ENCODE peak calls at places on chromosome 11, in four cellular contexts. One of them, this sample, is unnamed.

GRCh38 chr11:86245369-86246292 is 1.1 kb downstream of the EED start:
- DNase-seq in uterus: no peak
- DNase-seq in brain microvascular endothelial cell: no peak
- DNase-seq in HFFc6: no peak
- DNase-seq in this sample: peak

GRCh38 chr11:134460044-134460371 is 48.0 kb upstream of the B3GAT1 start:
- DNase-seq in uterus: no peak
- DNase-seq in brain microvascular endothelial cell: no peak
- DNase-seq in HFFc6: no peak
- DNase-seq in this sample: no peak

GRCh38 chr11:76768091-76769047 is 14.8 kb upstream of the TSKU start:
- DNase-seq in uterus: peak
- DNase-seq in brain microvascular endothelial cell: no peak
- DNase-seq in HFFc6: no peak
- DNase-seq in this sample: peak

GRCh38 chr11:100709233-100709999 is 22.3 kb downstream of the ARHGAP42 start:
- DNase-seq in uterus: no peak
- DNase-seq in brain microvascular endothelial cell: peak
- DNase-seq in HFFc6: no peak
- DNase-seq in this sample: no peak

GRCh38 chr11:56842829-56843794 is 94.6 kb upstream of the OR9G4 start:
- DNase-seq in uterus: no peak
- DNase-seq in brain microvascular endothelial cell: no peak
- DNase-seq in HFFc6: no peak
- DNase-seq in this sample: no peak

GRCh38 chr11:65278351-65278750 is 16.6 kb downstream of the POLA2 start:
- DNase-seq in uterus: no peak
- DNase-seq in brain microvascular endothelial cell: no peak
- DNase-seq in HFFc6: no peak
- DNase-seq in this sample: no peak

GRCh38 chr11:76653674-76654309 is 16.8 kb downstream of the LRRC32 start:
- DNase-seq in uterus: peak
- DNase-seq in brain microvascular endothelial cell: no peak
- DNase-seq in HFFc6: no peak
- DNase-seq in this sample: no peak

GRCh38 chr11:63769044-63769718 is 606 bp upstream of the ZFTA start:
- DNase-seq in uterus: peak
- DNase-seq in brain microvascular endothelial cell: no peak
- DNase-seq in HFFc6: no peak
- DNase-seq in this sample: peak

GRCh38 chr11:35623708-35624168 is 5.5 kb downstream of the FJX1 start:
- DNase-seq in uterus: no peak
- DNase-seq in brain microvascular endothelial cell: peak
- DNase-seq in HFFc6: peak
- DNase-seq in this sample: no peak

GRCh38 chr11:7004482-7004881 is 15.7 kb downstream of the ZNF214 start:
- DNase-seq in uterus: no peak
- DNase-seq in brain microvascular endothelial cell: peak
- DNase-seq in HFFc6: peak
- DNase-seq in this sample: no peak

GRCh38 chr11:35488117-35488516 is 37.3 kb downstream of the PAMR1 start:
- DNase-seq in uterus: no peak
- DNase-seq in brain microvascular endothelial cell: no peak
- DNase-seq in HFFc6: peak
- DNase-seq in this sample: no peak

GRCh38 chr11:78350646-78351165 is 66.9 kb downstream of the GAB2 start:
- DNase-seq in uterus: no peak
- DNase-seq in brain microvascular endothelial cell: no peak
- DNase-seq in HFFc6: peak
- DNase-seq in this sample: no peak

GRCh38 chr11:86484164-86484794 is 109.6 kb downstream of the CCDC81 start:
- DNase-seq in uterus: peak
- DNase-seq in brain microvascular endothelial cell: peak
- DNase-seq in HFFc6: peak
- DNase-seq in this sample: no peak

GRCh38 chr11:45885274-45885920 is at the start of gene MAPK8IP1:
- DNase-seq in uterus: peak
- DNase-seq in brain microvascular endothelial cell: no peak
- DNase-seq in HFFc6: no peak
- DNase-seq in this sample: peak

GRCh38 chr11:93444671-93445073 is 98.5 kb downstream of the SMCO4 start:
- DNase-seq in uterus: no peak
- DNase-seq in brain microvascular endothelial cell: peak
- DNase-seq in HFFc6: no peak
- DNase-seq in this sample: peak

GRCh38 chr11:105701098-105701497 is 91.2 kb downstream of the GRIA4 start:
- DNase-seq in uterus: no peak
- DNase-seq in brain microvascular endothelial cell: no peak
- DNase-seq in HFFc6: no peak
- DNase-seq in this sample: no peak

GRCh38 chr11:8290122-8290810 is 26.6 kb upstream of the LMO1 start:
- DNase-seq in uterus: no peak
- DNase-seq in brain microvascular endothelial cell: no peak
- DNase-seq in HFFc6: no peak
- DNase-seq in this sample: no peak

GRCh38 chr11:10076458-10077141 is 217.4 kb downstream of the SBF2 start:
- DNase-seq in uterus: peak
- DNase-seq in brain microvascular endothelial cell: peak
- DNase-seq in HFFc6: peak
- DNase-seq in this sample: peak

GRCh38 chr11:125542709-125543108 is 26.6 kb upstream of the EI24 start:
- DNase-seq in uterus: no peak
- DNase-seq in brain microvascular endothelial cell: no peak
- DNase-seq in HFFc6: no peak
- DNase-seq in this sample: no peak

GRCh38 chr11:46649180-46649738 is 31.9 kb downstream of the ATG13 start:
- DNase-seq in uterus: peak
- DNase-seq in brain microvascular endothelial cell: peak
- DNase-seq in HFFc6: peak
- DNase-seq in this sample: no peak

GRCh38 chr11:117376517-117376916 is 48.9 kb downstream of the CEP164 start:
- DNase-seq in uterus: no peak
- DNase-seq in brain microvascular endothelial cell: no peak
- DNase-seq in HFFc6: no peak
- DNase-seq in this sample: no peak

GRCh38 chr11:18321991-18322711 is at the start of the genes GTF2H1 and HPS5:
- DNase-seq in uterus: peak
- DNase-seq in brain microvascular endothelial cell: peak
- DNase-seq in HFFc6: peak
- DNase-seq in this sample: peak

GRCh38 chr11:18319914-18320313 is 2.0 kb downstream of the HPS5 start:
- DNase-seq in uterus: no peak
- DNase-seq in brain microvascular endothelial cell: no peak
- DNase-seq in HFFc6: no peak
- DNase-seq in this sample: no peak

GRCh38 chr11:18324381-18324780 is 2.0 kb downstream of the GTF2H1 start:
- DNase-seq in uterus: no peak
- DNase-seq in brain microvascular endothelial cell: no peak
- DNase-seq in HFFc6: no peak
- DNase-seq in this sample: no peak

GRCh38 chr11:18321622-18321990 is 334 bp downstream of the HPS5 start:
- DNase-seq in uterus: no peak
- DNase-seq in brain microvascular endothelial cell: no peak
- DNase-seq in HFFc6: no peak
- DNase-seq in this sample: no peak

GRCh38 chr11:18322818-18323570 is 627 bp downstream of the GTF2H1 start:
- DNase-seq in uterus: no peak
- DNase-seq in brain microvascular endothelial cell: no peak
- DNase-seq in HFFc6: no peak
- DNase-seq in this sample: no peak
- TF ChIP-seq CTCF in uterus: no peak
- TF ChIP-seq CTCF in brain microvascular endothelial cell: no peak
- TF ChIP-seq CTCF in HFFc6: no peak
- TF ChIP-seq CTCF in this sample: no peak

DNA sequence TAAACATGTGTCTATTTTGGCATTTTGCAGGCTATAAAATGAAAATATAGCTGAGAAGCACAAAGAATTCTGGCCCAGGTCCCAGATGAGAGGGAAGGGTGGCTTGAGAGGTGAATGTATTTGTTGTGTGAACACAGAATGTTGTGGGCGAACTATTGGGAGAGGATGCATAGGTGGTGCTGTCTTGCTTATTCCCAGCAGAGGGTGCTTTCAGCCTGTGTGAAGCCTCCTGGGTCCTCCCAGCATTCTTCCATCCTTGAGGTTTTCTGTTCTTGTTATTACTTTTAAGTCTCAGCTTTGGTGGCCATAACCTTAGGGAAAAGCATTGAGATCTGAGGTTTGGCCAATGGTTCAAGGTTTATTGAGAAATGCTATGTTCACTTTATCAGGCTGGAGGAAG is 108.7 kb upstream of the SNX19 start:
- DNase-seq in uterus: no peak
- DNase-seq in brain microvascular endothelial cell: peak
- DNase-seq in HFFc6: peak
- DNase-seq in this sample: no peak
- TF ChIP-seq CTCF in uterus: no peak
- TF ChIP-seq CTCF in brain microvascular endothelial cell: peak
- TF ChIP-seq CTCF in HFFc6: peak
- TF ChIP-seq CTCF in this sample: no peak

DNA sequence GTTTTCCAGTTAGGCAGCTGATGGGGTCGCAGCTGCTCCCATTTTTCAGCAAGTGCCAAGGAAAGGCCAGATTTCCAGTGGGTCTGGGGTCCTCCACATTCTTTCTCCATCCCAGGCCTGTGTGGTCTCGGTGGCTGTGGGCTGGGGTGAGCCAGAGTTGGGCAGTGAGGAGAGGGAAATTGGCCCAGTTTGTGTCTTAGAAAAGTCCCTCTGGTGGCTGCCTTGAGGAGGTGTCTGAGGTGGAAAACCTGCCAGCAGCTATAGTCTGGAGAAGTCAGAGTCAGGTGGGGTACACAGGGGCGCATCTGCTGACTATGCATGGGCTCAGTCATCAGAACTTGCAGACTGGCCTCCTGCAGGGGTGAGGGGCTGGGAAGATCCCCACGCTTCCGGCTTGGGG is 30.5 kb downstream of the MRGPRD start:
- DNase-seq in uterus: no peak
- DNase-seq in brain microvascular endothelial cell: no peak
- DNase-seq in HFFc6: peak
- DNase-seq in this sample: no peak
- TF ChIP-seq CTCF in uterus: no peak
- TF ChIP-seq CTCF in brain microvascular endothelial cell: peak
- TF ChIP-seq CTCF in HFFc6: peak
- TF ChIP-seq CTCF in this sample: no peak

GRCh38 chr11:1763796-1764661 is at the start of gene CTSD:
- DNase-seq in uterus: peak
- DNase-seq in brain microvascular endothelial cell: peak
- DNase-seq in HFFc6: peak
- DNase-seq in this sample: peak
- TF ChIP-seq CTCF in uterus: no peak
- TF ChIP-seq CTCF in brain microvascular endothelial cell: no peak
- TF ChIP-seq CTCF in HFFc6: peak
- TF ChIP-seq CTCF in this sample: no peak